ENCODE peak calls at places on chromosomes 2 and 18, in five cellular contexts. O, S, B, Y and U are unnamed samples.

GRCh38 chr2:178006710-178007109 is 65.9 kb downstream of the PDE11A start:
- DNase-seq in S (no peak), O (no peak), B (no peak), Y (no peak), U (no peak)

GRCh38 chr18:23532848-23533247 is 29.5 kb downstream of the RMC1 start:
- DNase-seq in S (no peak), Y (no peak), B (no peak), O (no peak), U (no peak)

GRCh38 chr2:57869763-57870344 is 176.8 kb upstream of the VRK2 start:
- DNase-seq in Y (no peak), B (no peak), O (no peak), S (no peak), U (no peak)

GRCh38 chr2:167508709-167509108 is 620.4 kb downstream of the XIRP2 start:
- DNase-seq in Y (no peak), B (no peak), S (peak; percentile 8), O (no peak), U (no peak)

GRCh38 chr2:106956416-106956815 is 70.4 kb upstream of the ST6GAL2 start:
- DNase-seq in B (peak; percentile 13), S (no peak), Y (no peak), O (no peak), U (no peak)

GRCh38 chr2:127640082-127641072 is 5.6 kb upstream of the GPR17 start:
- DNase-seq in Y (no peak), S (no peak), B (peak; percentile 56), O (no peak), U (no peak)

GRCh38 chr18:44955825-44956224 is 275.1 kb downstream of the SETBP1 start:
- DNase-seq in Y (no peak), B (no peak), O (no peak), S (no peak), U (no peak)

GRCh38 chr18:52174220-52174619 is 165.8 kb upstream of the DCC start:
- DNase-seq in B (no peak), O (no peak), S (no peak), Y (no peak), U (no peak)

GRCh38 chr2:22798389-22798788 is 586.6 kb upstream of the KLHL29 start:
- DNase-seq in S (no peak), B (no peak), O (no peak), Y (no peak), U (no peak)

GRCh38 chr2:230942371-230942770 is 17.3 kb upstream of the GPR55 start:
- DNase-seq in O (no peak), B (no peak), Y (peak; percentile 39), S (no peak), U (no peak)

GRCh38 chr2:111135910-111136297 is 15.2 kb downstream of the BCL2L11 start:
- DNase-seq in B (peak; percentile 27), O (peak; percentile 23), S (peak; percentile 89), Y (no peak), U (no peak)

GRCh38 chr18:55012041-55012440 is 52.8 kb upstream of the CCDC68 start:
- DNase-seq in O (no peak), S (peak; percentile 33), Y (no peak), B (no peak), U (peak; percentile 96)

GRCh38 chr2:73290049-73290839 is 3.1 kb downstream of the EGR4 start:
- DNase-seq in S (peak; percentile 46), B (peak; percentile 72), Y (no peak), O (no peak), U (no peak)

GRCh38 chr18:23158884-23159820 is 23.9 kb downstream of the CABLES1 start:
- DNase-seq in S (no peak), B (no peak), O (no peak), Y (no peak), U (peak; percentile 54)

GRCh38 chr2:236674238-236674637 is 104.6 kb downstream of the ACKR3 start:
- DNase-seq in O (no peak), Y (peak; percentile 15), B (no peak), S (no peak), U (no peak)

GRCh38 chr2:216075510-216076485 is 5.8 kb downstream of the PECR start:
- DNase-seq in O (no peak), B (no peak), S (no peak), Y (no peak), U (no peak)

GRCh38 chr2:160214461-160215055 is 14.5 kb upstream of the ITGB6 start:
- DNase-seq in O (no peak), B (no peak), S (peak; percentile 94), Y (peak; percentile 54), U (no peak)

GRCh38 chr18:76686737-76687231 is 135.6 kb upstream of the ZNF236 start:
- DNase-seq in O (peak; percentile 91), B (peak; percentile 73), Y (no peak), S (peak; percentile 78), U (peak; percentile 72)

GRCh38 chr2:240161087-240161750 is 20.8 kb upstream of the OTOS start:
- DNase-seq in S (no peak), Y (peak; percentile 58), O (no peak), B (no peak), U (no peak)

GRCh38 chr2:177989029-177989885 is 83.3 kb downstream of the PDE11A start:
- DNase-seq in Y (no peak), O (no peak), B (no peak), S (no peak), U (peak; percentile 91)

GRCh38 chr2:54968561-54969218 is 81.6 kb downstream of the RTN4 start:
- DNase-seq in O (no peak), B (no peak), Y (no peak), S (no peak), U (no peak)

GRCh38 chr18:2978626-2979025 is 34.3 kb downstream of the LPIN2 start:
- DNase-seq in B (no peak), O (no peak), Y (no peak), S (peak; percentile 97), U (no peak)

GRCh38 chr2:120735750-120736170 is at the start of gene GLI2:
- DNase-seq in B (peak; percentile 95), O (peak; percentile 81), Y (peak; percentile 85), S (peak; percentile 84), U (no peak)

GRCh38 chr18:50924372-50924771 is 43.5 kb upstream of the ELAC1 start:
- DNase-seq in O (no peak), Y (no peak), B (no peak), S (no peak), U (no peak)

GRCh38 chr2:159065891-159066290 is 97.5 kb downstream of the TANC1 start:
- DNase-seq in O (no peak), S (no peak), B (no peak), Y (no peak), U (no peak)
- TF ChIP-seq CTCF in O (no peak), S (no peak), B (no peak), Y (no peak), U (no peak)

GRCh38 chr2:134660619-134661403 is 58.0 kb downstream of the TMEM163 start:
- DNase-seq in Y (no peak), O (no peak), S (no peak), B (no peak), U (no peak)
- H3K4me3 ChIP-seq in Y (no peak overlapping the region), O (no peak overlapping the region), S (no peak overlapping the region), B (no peak overlapping the region), U (no peak overlapping the region)

GRCh38 chr18:13793819-13794218 is 30.1 kb upstream of the MC5R start:
- DNase-seq in S (no peak), Y (no peak), O (no peak), B (no peak), U (no peak)
- TF ChIP-seq CTCF in S (no peak), Y (no peak), O (no peak), B (no peak), U (no peak)

DNA sequence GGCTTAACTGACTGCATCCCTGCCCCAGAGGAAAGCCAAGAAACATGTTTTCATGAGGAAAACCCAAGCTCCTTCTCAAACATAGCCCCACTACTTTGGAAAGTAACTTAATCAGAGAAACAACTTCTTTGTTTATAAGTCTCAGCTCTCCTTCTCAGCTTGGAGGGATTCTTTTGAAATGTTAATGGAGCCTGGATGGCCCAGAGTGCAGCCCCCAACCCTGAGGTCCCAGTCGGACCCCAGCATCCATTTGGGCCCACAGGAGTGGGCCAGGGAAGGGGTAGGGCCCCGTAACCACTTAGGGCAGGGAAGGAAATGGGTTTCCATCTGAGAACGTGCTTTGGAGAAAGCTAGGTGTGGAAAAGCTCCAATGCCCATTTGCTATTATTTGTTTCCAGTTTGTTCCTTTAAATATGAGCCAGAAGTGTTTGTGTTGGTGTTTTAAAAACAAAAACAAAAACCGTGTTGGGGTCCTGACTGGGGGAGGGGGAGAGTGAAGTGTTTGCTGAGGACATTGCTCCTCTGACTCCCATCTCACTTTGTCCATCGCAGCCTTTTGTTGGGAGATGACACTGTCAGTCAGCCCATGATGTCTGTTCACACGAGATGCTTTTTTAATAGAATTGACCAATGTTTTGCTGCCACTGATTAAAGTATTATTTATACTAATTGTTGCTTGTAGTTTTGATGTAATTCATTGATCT is 1.6 kb upstream of the HOXD3 start:
- DNase-seq in B (no peak), Y (no peak), O (no peak), S (no peak), U (no peak)
- H3K4me3 ChIP-seq in B (no peak overlapping the region), Y (no peak overlapping the region), O (no peak overlapping the region), S (no peak overlapping the region), U (peak overlapping the region; percentile 70)

GRCh38 chr2:235305678-235306077 is 188.2 kb upstream of the AGAP1 start:
- DNase-seq in O (no peak), S (no peak), B (no peak), Y (no peak), U (no peak)

GRCh38 chr2:235301202-235302076 is 192.4 kb upstream of the AGAP1 start:
- DNase-seq in B (no peak), O (no peak), S (no peak), Y (no peak), U (no peak)

GRCh38 chr2:235300368-235301201 is 193.3 kb upstream of the AGAP1 start:
- DNase-seq in B (no peak), S (peak; percentile 73), O (no peak), Y (no peak), U (peak; percentile 80)

GRCh38 chr2:235302263-235302662 is 191.6 kb upstream of the AGAP1 start:
- DNase-seq in O (no peak), B (no peak), Y (no peak), S (no peak), U (no peak)

DNA sequence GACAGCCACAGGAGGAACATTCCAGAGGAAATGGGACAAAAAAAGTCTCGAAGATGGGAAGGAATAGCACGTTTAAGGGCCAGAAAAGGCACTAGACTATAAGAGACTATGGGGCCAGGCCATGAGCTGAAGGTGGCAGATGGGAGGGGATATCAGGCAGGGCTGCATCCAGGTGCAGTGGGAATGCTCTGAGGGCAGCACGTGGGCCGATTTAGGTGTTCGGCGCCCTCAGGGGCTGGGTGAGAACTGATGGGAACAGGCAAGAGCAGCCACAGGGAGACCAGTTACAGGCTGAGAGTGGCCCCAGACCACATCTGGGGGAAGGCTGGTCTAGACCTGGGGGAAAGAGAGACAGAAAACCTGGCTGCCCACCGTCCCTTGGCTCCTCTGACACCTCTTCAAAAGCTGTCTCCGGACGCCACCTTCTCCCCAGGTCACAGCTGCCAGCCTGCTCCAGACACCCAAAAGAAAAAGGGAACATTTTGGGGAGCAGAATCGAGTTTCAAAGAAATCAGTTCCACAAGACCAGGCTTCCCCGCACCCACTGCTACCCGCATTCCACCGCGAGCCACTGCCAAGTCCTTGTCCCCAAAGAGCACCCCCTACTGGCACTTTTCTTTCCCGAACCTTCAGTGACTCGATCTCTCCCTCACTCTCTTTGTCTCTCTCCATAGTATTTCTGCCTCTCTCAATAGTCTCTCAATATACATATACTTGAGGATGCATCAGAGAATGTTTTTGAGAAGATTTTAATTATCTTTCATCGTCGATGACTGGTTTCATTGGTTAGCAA is 190.1 kb upstream of the AGAP1 start:
- DNase-seq in Y (no peak), O (no peak), S (no peak), B (peak; percentile 20), U (no peak)
- TF ChIP-seq CTCF in Y (no peak), O (no peak), S (peak; percentile 14), B (peak; percentile 36), U (peak; percentile 24)